ENCODE peak calls at places on chromosome 22, in eight cellular contexts. J, D, C, R, K, Q, A and X are unnamed samples.

GRCh38 chr22:23753371-23753770 is 854 bp downstream of the VPREB3 start:
- DNase-seq in K (no peak), A (no peak), R (no peak), J (no peak), Q (no peak), D (no peak), C (no peak), X (no peak)

GRCh38 chr22:50302041-50302541 is 5.4 kb downstream of the PLXNB2 start:
- DNase-seq in Q (no peak), C (no peak), J (no peak), K (no peak), R (no peak), A (no peak), D (no peak), X (no peak)

GRCh38 chr22:45966892-45967365 is 10.0 kb downstream of the WNT7B start:
- DNase-seq in Q (no peak), J (no peak), A (no peak), D (no peak), R (no peak), C (no peak), K (no peak), X (no peak)

GRCh38 chr22:30260682-30261081 is 6.0 kb downstream of the OSM start:
- DNase-seq in R (no peak), A (no peak), C (no peak), D (no peak), K (no peak), J (no peak), Q (no peak), X (no peak)

GRCh38 chr22:42462016-42462415 is 29.8 kb upstream of the NFAM1 start:
- DNase-seq in R (no peak), Q (no peak), C (no peak), A (no peak), D (no peak), K (no peak), J (no peak), X (no peak)

GRCh38 chr22:43136255-43136654 is 6.9 kb downstream of the MCAT start:
- DNase-seq in C (peak; percentile 54), Q (no peak), R (no peak), A (peak; percentile 27), K (no peak), D (peak; percentile 40), J (peak; percentile 41), X (no peak)

GRCh38 chr22:50705219-50705691 is 32.6 kb downstream of the SHANK3 start:
- DNase-seq in Q (no peak), K (peak; percentile 44), C (no peak), D (no peak), R (no peak), J (no peak), A (no peak), X (no peak)

GRCh38 chr22:50074056-50074455 is 11.2 kb downstream of the MLC1 start:
- DNase-seq in J (no peak), Q (no peak), R (no peak), K (no peak), A (no peak), D (no peak), C (no peak), X (no peak)

GRCh38 chr22:44100411-44100810 is 76.3 kb downstream of the PARVB start:
- DNase-seq in K (no peak), A (no peak), Q (no peak), C (no peak), D (no peak), R (no peak), J (no peak), X (no peak)

GRCh38 chr22:26768986-26769385 is 111.6 kb downstream of the MIAT start:
- DNase-seq in Q (no peak), J (no peak), K (no peak), A (no peak), R (no peak), D (no peak), C (no peak), X (no peak)

GRCh38 chr22:40183029-40183581 is 5.4 kb downstream of the TNRC6B start:
- DNase-seq in A (no peak), C (no peak), J (no peak), D (peak; percentile 33), R (no peak), Q (no peak), K (peak; percentile 65), X (no peak)

GRCh38 chr22:48576333-48577013 is 1251.2 kb downstream of the BRD1 start:
- DNase-seq in Q (no peak), C (no peak), J (no peak), A (no peak), D (no peak), K (no peak), R (no peak), X (no peak)

GRCh38 chr22:21690401-21690801 is 24.6 kb downstream of the PPIL2 start:
- DNase-seq in Q (no peak), A (no peak), D (no peak), C (no peak), R (no peak), J (no peak), K (no peak), X (no peak)

GRCh38 chr22:32613773-32614172 is 139.2 kb downstream of the FBXO7 start:
- DNase-seq in J (no peak), D (no peak), R (no peak), C (no peak), A (no peak), Q (no peak), K (no peak), X (no peak)

GRCh38 chr22:19959043-19959586 is 17.5 kb upstream of the TXNRD2 start:
- DNase-seq in R (no peak), D (no peak), J (no peak), K (no peak), A (no peak), C (no peak), Q (peak; percentile 90), X (no peak)

GRCh38 chr22:38432264-38432663 is 22.7 kb downstream of the KCNJ4 start:
- DNase-seq in C (no peak), K (no peak), A (no peak), R (no peak), D (no peak), J (no peak), Q (no peak), X (no peak)

GRCh38 chr22:39832627-39833074 is 60.9 kb downstream of the ENTHD1 start:
- DNase-seq in Q (no peak), K (no peak), J (no peak), A (no peak), C (no peak), R (no peak), D (peak; percentile 2), X (no peak)

GRCh38 chr22:19291218-19291579 is 320 bp downstream of the CLTCL1 start:
- DNase-seq in R (peak; percentile 44), A (no peak), J (peak; percentile 23), C (no peak), D (no peak), Q (peak; percentile 80), K (no peak), X (peak; percentile 1)